ENCODE peak calls at places on chromosomes 3 and 15, in four cellular contexts. U is astrocyte, O is HepG2, F is neural progenitor cell. W is an unnamed sample.

GRCh38 chr15:50876260-50876988 is 32.1 kb upstream of the AP4E1 start:
- DNase-seq in U (no peak), O (no peak), F (no peak), W (no peak)

GRCh38 chr15:63323798-63324651 is 46.6 kb downstream of the APH1B start:
- DNase-seq in U (no peak), O (peak; percentile 3), F (no peak), W (no peak)

GRCh38 chr3:102979202-102979601 is 544.4 kb downstream of the ZPLD1 start:
- DNase-seq in U (peak; percentile 45), O (no peak), F (no peak), W (no peak)

GRCh38 chr3:229262-229661 is 32.7 kb downstream of the CHL1 start:
- DNase-seq in U (no peak), O (no peak), F (no peak), W (no peak)

GRCh38 chr3:169295126-169295525 is 368.4 kb downstream of the MECOM start:
- DNase-seq in U (no peak), O (no peak), F (no peak), W (peak; percentile 58)

GRCh38 chr3:115706311-115706829 is 83.1 kb downstream of the GAP43 start:
- DNase-seq in U (peak; percentile 75), O (peak; percentile 83), F (no peak), W (no peak)

GRCh38 chr15:39376371-39376909 is 204.4 kb upstream of the THBS1 start:
- DNase-seq in U (peak; percentile 64), O (no peak), F (no peak), W (no peak)

GRCh38 chr3:10546887-10547286 is 41.5 kb upstream of the ATP2B2 start:
- DNase-seq in U (no peak), O (no peak), F (no peak), W (no peak)

GRCh38 chr15:90305932-90306331 is 40.5 kb downstream of the NGRN start:
- DNase-seq in U (no peak), O (no peak), F (no peak), W (peak; percentile 38)

GRCh38 chr3:171376125-171376947 is 83.9 kb downstream of the TNIK start:
- DNase-seq in U (no peak), O (no peak), F (no peak), W (no peak)

GRCh38 chr15:64623347-64624024 is 151.9 kb downstream of the RBPMS2 start:
- DNase-seq in U (no peak), O (no peak), F (no peak), W (peak; percentile 69)

GRCh38 chr3:35505181-35505580 is 134.1 kb upstream of the ARPP21 start:
- DNase-seq in U (no peak), O (no peak), F (peak; percentile 95), W (peak; percentile 41)
- H3K9ac ChIP-seq in U (no peak overlapping the region), O (no peak overlapping the region), F (no peak overlapping the region), W (no peak overlapping the region)

GRCh38 chr3:183711516-183711915 is 13.9 kb downstream of the YEATS2 start:
- DNase-seq in U (no peak), O (no peak), F (no peak), W (no peak)

GRCh38 chr3:183714622-183715021 is 17.0 kb downstream of the YEATS2 start:
- DNase-seq in U (no peak), O (no peak), F (no peak), W (no peak)

DNA sequence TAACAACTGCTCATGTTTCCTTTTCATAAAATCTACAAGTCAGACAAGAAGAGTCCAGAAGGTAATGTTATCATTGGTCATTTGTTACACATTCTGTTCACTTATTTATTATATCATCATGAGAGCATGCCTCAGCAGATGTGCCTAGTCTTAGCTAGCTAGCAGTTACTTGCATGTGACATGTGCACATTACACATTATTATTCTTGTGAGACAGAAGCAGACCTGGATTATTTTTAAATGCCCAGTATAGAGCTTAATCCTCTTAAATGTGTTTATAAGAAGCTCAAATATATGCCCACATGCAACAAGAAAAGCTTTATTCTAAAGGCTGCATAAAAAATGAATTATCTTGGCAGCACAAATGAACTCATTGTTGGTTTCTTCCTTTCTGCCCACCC is 12.6 kb downstream of the YEATS2 start:
- DNase-seq in U (peak; percentile 19), O (no peak), F (no peak), W (no peak)
- H4K20me1 ChIP-seq in U (peaks cover 90% of the 10 kb centered on the region), O (peaks cover 10% of the 10 kb centered on the region), F (peaks cover 59% of the 10 kb centered on the region), W (peaks cover 56% of the 10 kb centered on the region)

GRCh38 chr3:25429960-25430941 is 2.2 kb downstream of the RARB start:
- DNase-seq in U (peak; percentile 64), O (no peak), F (no peak), W (no peak)
- H3K4me3 ChIP-seq in U (peak overlapping the region; percentile 94), O (no peak overlapping the region), F (no peak overlapping the region), W (no peak overlapping the region)

GRCh38 chr3:123584988-123585937 is at the start of gene HACD2:
- DNase-seq in U (peak; percentile 92), O (peak; percentile 94), F (peak; percentile 98), W (peak; percentile 98)
- H3K9ac ChIP-seq in U (peak within 1 kb of the TSS; percentile 88), O (peak within 1 kb of the TSS; percentile 93), F (peak within 1 kb of the TSS; percentile 74), W (peak within 1 kb of the TSS; percentile 92)

DNA sequence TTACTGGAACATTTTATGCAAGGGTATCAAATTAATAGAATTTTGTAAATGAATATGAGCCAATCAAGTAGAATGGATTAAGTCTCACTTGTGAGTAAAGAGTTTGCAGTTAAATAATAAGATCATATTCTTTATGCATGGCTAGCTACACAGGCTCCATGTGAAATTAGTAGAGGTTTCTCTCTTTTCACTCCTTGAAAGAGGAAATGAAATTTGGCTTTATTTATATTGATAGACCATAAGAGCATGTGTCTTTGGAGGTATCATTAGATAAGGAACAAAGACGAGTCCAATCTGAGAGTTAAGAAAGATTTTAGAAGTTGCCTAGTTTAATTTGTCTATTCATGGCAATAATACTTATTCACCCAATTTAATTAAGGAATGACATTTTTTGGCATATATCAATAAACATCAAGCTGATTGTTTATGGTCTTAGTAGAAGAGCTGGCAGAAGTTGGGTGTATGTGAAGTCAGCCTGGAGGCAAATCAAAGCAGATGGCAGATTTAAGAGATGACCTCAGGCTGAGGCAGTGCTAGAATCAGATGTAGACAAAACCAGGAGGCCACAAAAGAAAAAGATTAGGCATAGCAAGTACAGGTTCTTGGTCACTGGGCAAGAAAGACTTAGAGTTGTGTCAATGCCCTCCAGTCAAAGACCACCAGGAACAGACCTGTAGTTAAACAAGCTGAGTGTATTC is 406.5 kb upstream of the ARHGEF26 start:
- DNase-seq in U (no peak), O (no peak), F (no peak), W (no peak)
- H4K20me1 ChIP-seq in U (no peaks in the 10 kb centered on the region), O (no peaks in the 10 kb centered on the region), F (no peaks in the 10 kb centered on the region), W (no peaks in the 10 kb centered on the region)

GRCh38 chr15:88803920-88804247 is 648 bp downstream of the ACAN start:
- DNase-seq in U (no peak), O (no peak), F (no peak), W (no peak)
- H3K4me3 ChIP-seq in U (peak overlapping the region; percentile 23), O (no peak overlapping the region), F (peak overlapping the region; percentile 86), W (no peak overlapping the region)

GRCh38 chr3:112735927-112736326 is 95.0 kb upstream of the CCDC80 start:
- DNase-seq in U (no peak), O (no peak), F (no peak), W (no peak)

GRCh38 chr3:112734718-112735350 is 93.9 kb upstream of the CCDC80 start:
- DNase-seq in U (peak; percentile 45), O (peak; percentile 49), F (peak; percentile 79), W (peak; percentile 93)

GRCh38 chr3:112736802-112737566 is 96.0 kb upstream of the CCDC80 start:
- DNase-seq in U (no peak), O (no peak), F (no peak), W (no peak)

GRCh38 chr3:112738366-112738765 is 97.4 kb upstream of the CCDC80 start:
- DNase-seq in U (peak; percentile 25), O (no peak), F (no peak), W (no peak)

DNA sequence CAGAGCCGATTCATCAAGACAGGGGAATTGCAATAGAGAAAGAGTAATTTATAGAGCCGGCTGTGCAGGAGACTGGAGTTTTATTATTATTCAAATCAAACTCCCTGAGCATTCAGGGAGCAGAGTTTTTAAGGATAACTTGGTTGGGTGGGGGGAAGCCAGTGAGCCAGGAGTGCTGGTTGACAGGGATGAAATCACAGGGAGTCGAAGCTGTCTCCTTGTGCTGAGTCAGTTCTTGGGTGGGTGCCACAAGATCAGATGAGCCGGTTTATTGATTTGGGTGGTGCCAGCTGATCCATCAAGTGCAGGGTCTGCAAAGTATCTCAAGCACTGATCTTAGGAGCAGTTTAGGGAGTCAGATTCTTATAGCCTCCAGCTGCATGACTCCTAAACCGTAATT is 95.4 kb upstream of the CCDC80 start:
- DNase-seq in U (no peak), O (no peak), F (no peak), W (no peak)
- H3K9ac ChIP-seq in U (no peak overlapping the region), O (no peak overlapping the region), F (no peak overlapping the region), W (no peak overlapping the region)

W was measured in Karpas-422.